ENCODE peak calls at places on chromosome 17, in eight cellular contexts. M, F, V, A, D, U, G and S are unnamed samples.

GRCh38 chr17:62109378-62109902 is 44.4 kb upstream of the MED13 start:
- DNase-seq in M (peak), F (peak), V (peak), A (peak), D (peak), U (peak), G (peak), S (peak)

GRCh38 chr17:29291163-29291752 is 2.7 kb downstream of the NUFIP2 start:
- DNase-seq in M (peak), F (no peak), V (peak), A (peak), D (peak), U (peak), G (peak), S (peak)

GRCh38 chr17:30251931-30252330 is 16.4 kb upstream of the SLC6A4 start:
- DNase-seq in M (no peak), F (no peak), V (no peak), A (no peak), D (no peak), U (no peak), G (no peak), S (no peak)

GRCh38 chr17:4725646-4726300 is 5.5 kb upstream of the MED11 start:
- DNase-seq in M (no peak), F (no peak), V (no peak), A (peak), D (no peak), U (no peak), G (no peak), S (no peak)

GRCh38 chr17:7133424-7133823 is 18.8 kb upstream of the ASGR2 start:
- DNase-seq in M (no peak), F (peak), V (no peak), A (peak), D (no peak), U (no peak), G (peak), S (no peak)

GRCh38 chr17:5587431-5588032 is 3.2 kb upstream of the NLRP1 start:
- DNase-seq in M (no peak), F (peak), V (peak), A (peak), D (peak), U (peak), G (peak), S (peak)

GRCh38 chr17:9860851-9861250 is 35.1 kb downstream of the GLP2R start:
- DNase-seq in M (no peak), F (no peak), V (no peak), A (peak), D (no peak), U (no peak), G (no peak), S (no peak)

GRCh38 chr17:67801626-67802175 is 23.6 kb upstream of the BPTF start:
- DNase-seq in M (no peak), F (peak), V (no peak), A (no peak), D (peak), U (no peak), G (no peak), S (no peak)

GRCh38 chr17:71402661-71403141 is 718.1 kb upstream of the SOX9 start:
- DNase-seq in M (no peak), F (no peak), V (no peak), A (no peak), D (peak), U (no peak), G (no peak), S (no peak)

GRCh38 chr17:43312011-43312410 is 78.2 kb upstream of the RNU2-1 start:
- DNase-seq in M (no peak), F (no peak), V (no peak), A (no peak), D (no peak), U (no peak), G (no peak), S (no peak)

GRCh38 chr17:27247071-27247957 is 46.6 kb upstream of the WSB1 start:
- DNase-seq in M (no peak), F (no peak), V (peak), A (peak), D (peak), U (peak), G (peak), S (peak)

GRCh38 chr17:80622170-80622466 is 77.5 kb downstream of the RPTOR start:
- DNase-seq in M (no peak), F (no peak), V (no peak), A (no peak), D (no peak), U (no peak), G (no peak), S (no peak)

GRCh38 chr17:69433093-69433492 is 18.6 kb downstream of the MAP2K6 start:
- DNase-seq in M (no peak), F (no peak), V (no peak), A (no peak), D (no peak), U (no peak), G (no peak), S (no peak)

GRCh38 chr17:31072186-31072585 is 22.6 kb upstream of the NF1 start:
- DNase-seq in M (no peak), F (no peak), V (no peak), A (no peak), D (no peak), U (peak), G (no peak), S (peak)

GRCh38 chr17:41717408-41718286 is 5.5 kb downstream of the GAST start:
- DNase-seq in M (no peak), F (no peak), V (no peak), A (peak), D (peak), U (peak), G (peak), S (peak)

GRCh38 chr17:7589204-7589868 is 558 bp downstream of the SOX15 start:
- DNase-seq in M (no peak), F (no peak), V (peak), A (no peak), D (peak), U (peak), G (peak), S (peak)

GRCh38 chr17:59311051-59311468 is 20.4 kb upstream of the YPEL2 start:
- DNase-seq in M (no peak), F (peak), V (peak), A (peak), D (peak), U (peak), G (peak), S (peak)

GRCh38 chr17:75625813-75626486 is 7.3 kb upstream of the SMIM5 start:
- DNase-seq in M (no peak), F (peak), V (no peak), A (peak), D (peak), U (no peak), G (peak), S (no peak)

GRCh38 chr17:65137076-65137935 is at the start of gene RGS9:
- DNase-seq in M (no peak), F (peak), V (peak), A (peak), D (peak), U (peak), G (peak), S (peak)

GRCh38 chr17:72407336-72408121 is 286.7 kb downstream of the SOX9 start:
- DNase-seq in M (peak), F (no peak), V (peak), A (peak), D (peak), U (peak), G (peak), S (peak)

GRCh38 chr17:29145289-29146058 is 34.7 kb downstream of the MYO18A start:
- DNase-seq in M (peak), F (peak), V (peak), A (peak), D (peak), U (peak), G (peak), S (peak)

GRCh38 chr17:65158622-65159021 is 21.5 kb downstream of the RGS9 start:
- DNase-seq in M (no peak), F (no peak), V (no peak), A (no peak), D (no peak), U (no peak), G (no peak), S (no peak)

GRCh38 chr17:47789611-47790520 is 31.7 kb downstream of the OSBPL7 start:
- DNase-seq in M (no peak), F (peak), V (peak), A (no peak), D (peak), U (peak), G (peak), S (peak)

GRCh38 chr17:75516619-75517276 is 420 bp downstream of the TSEN54 start:
- DNase-seq in M (no peak), F (no peak), V (no peak), A (peak), D (peak), U (peak), G (no peak), S (no peak)

GRCh38 chr17:45895969-45896793 is 1.8 kb downstream of the MAPT start:
- DNase-seq in M (no peak), F (no peak), V (peak), A (no peak), D (no peak), U (no peak), G (no peak), S (no peak)

GRCh38 chr17:10875984-10876555 is 38.2 kb upstream of the PIRT start:
- DNase-seq in M (no peak), F (peak), V (peak), A (peak), D (peak), U (peak), G (peak), S (peak)

GRCh38 chr17:43994272-43995149 is 9.9 kb upstream of the NAGS start:
- DNase-seq in M (no peak), F (peak), V (peak), A (peak), D (peak), U (peak), G (peak), S (peak)

GRCh38 chr17:79083191-79083971 is 8.8 kb downstream of the ENGASE start:
- DNase-seq in M (no peak), F (no peak), V (no peak), A (no peak), D (no peak), U (no peak), G (no peak), S (no peak)

GRCh38 chr17:17551361-17551760 is 40.1 kb downstream of the PEMT start:
- DNase-seq in M (no peak), F (no peak), V (no peak), A (no peak), D (no peak), U (no peak), G (no peak), S (no peak)

GRCh38 chr17:72121164-72122001 is 563 bp downstream of the SOX9 start:
- DNase-seq in M (no peak), F (no peak), V (peak), A (no peak), D (peak), U (peak), G (peak), S (peak)

GRCh38 chr17:61396586-61397085 is 3.0 kb upstream of the TBX2 start:
- DNase-seq in M (no peak), F (no peak), V (no peak), A (no peak), D (no peak), U (no peak), G (peak), S (no peak)

GRCh38 chr17:78923660-78924453 is 1.3 kb downstream of the TIMP2 start:
- DNase-seq in M (no peak), F (peak), V (no peak), A (peak), D (peak), U (no peak), G (no peak), S (no peak)

GRCh38 chr17:30897311-30897710 is 8.7 kb downstream of the TEFM start:
- DNase-seq in M (no peak), F (no peak), V (no peak), A (no peak), D (no peak), U (no peak), G (no peak), S (no peak)

GRCh38 chr17:4931974-4932373 is at the start of gene GP1BA:
- DNase-seq in M (no peak), F (no peak), V (no peak), A (no peak), D (no peak), U (no peak), G (no peak), S (no peak)

GRCh38 chr17:57927048-57927723 is 28.0 kb downstream of the CUEDC1 start:
- DNase-seq in M (no peak), F (no peak), V (peak), A (no peak), D (peak), U (peak), G (peak), S (peak)

GRCh38 chr17:75590849-75591721 is 3.5 kb downstream of the MYO15B start:
- DNase-seq in M (no peak), F (no peak), V (no peak), A (no peak), D (no peak), U (no peak), G (no peak), S (no peak)

GRCh38 chr17:51016099-51016498 is 104.6 kb downstream of the SPAG9 start:
- DNase-seq in M (no peak), F (no peak), V (no peak), A (no peak), D (no peak), U (peak), G (no peak), S (no peak)

GRCh38 chr17:19671433-19671832 is 22.9 kb downstream of the ALDH3A2 start:
- DNase-seq in M (no peak), F (no peak), V (no peak), A (no peak), D (no peak), U (peak), G (no peak), S (no peak)

GRCh38 chr17:19676901-19677300 is 28.4 kb downstream of the ALDH3A2 start:
- DNase-seq in M (no peak), F (no peak), V (no peak), A (no peak), D (no peak), U (no peak), G (no peak), S (no peak)

GRCh38 chr17:19670906-19671305 is 22.4 kb downstream of the ALDH3A2 start:
- DNase-seq in M (no peak), F (no peak), V (no peak), A (no peak), D (no peak), U (no peak), G (no peak), S (no peak)

GRCh38 chr17:19677736-19678379 is 29.3 kb downstream of the ALDH3A2 start:
- DNase-seq in M (no peak), F (no peak), V (no peak), A (no peak), D (no peak), U (no peak), G (no peak), S (no peak)

GRCh38 chr17:19672009-19672837 is 23.7 kb downstream of the ALDH3A2 start:
- DNase-seq in M (no peak), F (no peak), V (no peak), A (no peak), D (peak), U (peak), G (peak), S (no peak)
- TF ChIP-seq CTCF in M (peak), F (peak), V (no peak), A (no peak), D (peak), U (peak), G (peak), S (peak)

GRCh38 chr17:49995055-49995738 is at the start of gene DLX3:
- DNase-seq in M (no peak), F (no peak), V (peak), A (peak), D (peak), U (peak), G (peak), S (peak)

GRCh38 chr17:49992191-49992932 is 2.7 kb downstream of the DLX3 start:
- DNase-seq in M (no peak), F (no peak), V (no peak), A (no peak), D (no peak), U (no peak), G (no peak), S (no peak)

GRCh38 chr17:49992933-49993422 is 2.0 kb downstream of the DLX3 start:
- DNase-seq in M (no peak), F (no peak), V (no peak), A (no peak), D (no peak), U (no peak), G (no peak), S (no peak)

GRCh38 chr17:49994085-49995054 is 654 bp downstream of the DLX3 start:
- DNase-seq in M (no peak), F (no peak), V (no peak), A (peak), D (no peak), U (no peak), G (no peak), S (no peak)

GRCh38 chr17:49993423-49994037 is 1.5 kb downstream of the DLX3 start:
- DNase-seq in M (no peak), F (no peak), V (no peak), A (peak), D (peak), U (no peak), G (no peak), S (no peak)
- TF ChIP-seq CTCF in M (no peak), F (no peak), V (no peak), A (no peak), D (no peak), U (no peak), G (no peak), S (no peak)

DNA sequence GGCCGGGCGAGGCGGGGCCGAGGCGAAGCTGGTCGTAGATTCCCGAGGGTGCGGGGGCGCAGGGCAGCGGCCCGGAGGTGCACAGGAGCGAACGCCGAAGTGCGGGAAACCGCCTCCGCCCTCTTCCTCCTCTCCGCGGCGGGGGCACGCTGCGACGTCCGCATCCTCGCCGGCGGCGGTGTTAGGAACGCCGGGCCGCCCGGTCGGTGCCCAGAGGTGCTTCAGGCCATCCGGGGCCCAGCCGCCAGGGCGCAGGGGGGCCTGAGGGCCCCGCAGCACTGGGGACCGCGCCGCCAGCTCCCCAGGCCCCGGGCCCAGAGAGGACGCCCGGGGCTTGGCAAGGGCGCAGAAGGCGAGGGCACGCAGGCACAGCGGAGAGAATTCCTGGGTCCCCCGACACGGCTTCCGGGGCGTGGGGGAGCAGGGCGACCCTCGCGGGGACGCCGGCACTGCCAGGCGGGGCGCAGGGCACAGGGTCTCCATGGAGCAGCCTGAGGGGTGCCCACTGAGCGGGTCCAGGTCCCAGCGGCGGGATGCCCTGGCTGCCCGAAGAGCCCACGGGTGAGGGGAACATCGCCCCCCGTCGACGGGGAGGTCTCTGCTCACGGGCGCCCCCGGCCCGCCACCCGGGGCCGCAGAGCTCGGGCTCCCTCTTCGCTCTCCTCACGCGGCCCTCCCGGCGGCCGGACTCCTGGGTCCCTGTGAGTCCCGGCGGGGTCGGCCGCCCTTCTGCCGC is 576 bp downstream of the EPOP start:
- DNase-seq in M (no peak), F (peak), V (no peak), A (peak), D (no peak), U (no peak), G (no peak), S (no peak)
- TF ChIP-seq CTCF in M (no peak), F (peak), V (no peak), A (no peak), D (peak), U (no peak), G (no peak), S (peak)

GRCh38 chr17:77728022-77728671 is 230.4 kb upstream of the TNRC6C start:
- DNase-seq in M (no peak), F (no peak), V (no peak), A (no peak), D (peak), U (peak), G (peak), S (peak)
- TF ChIP-seq CTCF in M (no peak), F (peak), V (no peak), A (peak), D (peak), U (peak), G (peak), S (peak)

GRCh38 chr17:82247175-82247823 is 18.5 kb downstream of the SLC16A3 start:
- DNase-seq in M (no peak), F (no peak), V (no peak), A (no peak), D (no peak), U (no peak), G (peak), S (no peak)

GRCh38 chr17:82244413-82245140 is 15.7 kb downstream of the SLC16A3 start:
- DNase-seq in M (no peak), F (peak), V (peak), A (peak), D (peak), U (peak), G (peak), S (peak)

GRCh38 chr17:82246365-82247174 is 17.7 kb downstream of the SLC16A3 start:
- DNase-seq in M (no peak), F (peak), V (peak), A (peak), D (peak), U (peak), G (peak), S (peak)

GRCh38 chr17:82245144-82246039 is 16.6 kb downstream of the SLC16A3 start:
- DNase-seq in M (no peak), F (no peak), V (no peak), A (no peak), D (no peak), U (no peak), G (peak), S (no peak)

DNA sequence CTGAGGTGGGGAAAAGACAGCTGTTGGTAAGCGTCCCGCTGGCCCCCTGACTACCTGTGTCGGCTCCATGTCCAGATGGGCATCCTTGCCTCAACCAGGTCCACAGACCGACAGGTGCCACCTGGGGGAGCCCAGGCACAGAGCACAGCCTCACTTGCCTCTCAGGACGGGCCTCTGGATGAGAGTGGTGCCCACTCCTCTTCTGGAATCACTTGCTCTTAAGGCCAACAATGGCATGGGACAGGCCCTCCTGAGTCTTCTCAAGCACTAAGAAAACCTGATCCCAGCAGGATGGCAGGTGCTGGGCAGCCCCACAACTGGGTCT is 17.2 kb downstream of the SLC16A3 start:
- DNase-seq in M (no peak), F (no peak), V (no peak), A (no peak), D (no peak), U (no peak), G (no peak), S (no peak)
- TF ChIP-seq CTCF in M (no peak), F (no peak), V (no peak), A (no peak), D (no peak), U (no peak), G (no peak), S (no peak)

GRCh38 chr17:52666264-52666663 is 507.8 kb upstream of the CA10 start:
- DNase-seq in M (no peak), F (no peak), V (no peak), A (no peak), D (no peak), U (no peak), G (no peak), S (no peak)
- TF ChIP-seq CTCF in M (no peak), F (no peak), V (no peak), A (no peak), D (no peak), U (no peak), G (no peak), S (no peak)

GRCh38 chr17:40562841-40563370 is 2.4 kb downstream of the CCR7 start:
- DNase-seq in M (no peak), F (no peak), V (no peak), A (no peak), D (no peak), U (no peak), G (peak), S (no peak)

GRCh38 chr17:40560592-40561293 is 4.5 kb downstream of the CCR7 start:
- DNase-seq in M (peak), F (peak), V (peak), A (peak), D (no peak), U (peak), G (peak), S (no peak)

GRCh38 chr17:40563371-40564052 is 1.8 kb downstream of the CCR7 start:
- DNase-seq in M (no peak), F (no peak), V (no peak), A (no peak), D (no peak), U (no peak), G (no peak), S (no peak)

GRCh38 chr17:40561294-40561870 is 3.9 kb downstream of the CCR7 start:
- DNase-seq in M (no peak), F (no peak), V (no peak), A (no peak), D (no peak), U (no peak), G (peak), S (no peak)

GRCh38 chr17:40561871-40562611 is 3.2 kb downstream of the CCR7 start:
- DNase-seq in M (no peak), F (no peak), V (no peak), A (no peak), D (no peak), U (no peak), G (peak), S (no peak)
- TF ChIP-seq CTCF in M (no peak), F (no peak), V (peak), A (no peak), D (no peak), U (peak), G (peak), S (peak)